ENCODE peak calls at places on chromosomes 5 and 9, in five cellular contexts. X is cardiac fibroblast; M is activated naive CD4-positive, alpha-beta T cell; L is NB4; T is lung. E is an unnamed sample.

GRCh38 chr5:21654551-21654950 is 1198.6 kb downstream of the CDH12 start:
- DNase-seq in T (no peak), L (no peak), M (no peak), X (no peak), E (no peak)

GRCh38 chr5:177509361-177509951 is at the start of gene DOK3:
- DNase-seq in T (peak), L (peak), M (no peak), X (no peak), E (no peak)

GRCh38 chr5:179618923-179619554 is 4.4 kb downstream of the HNRNPH1 start:
- DNase-seq in T (no peak), M (no peak), L (no peak), X (peak), E (no peak)

GRCh38 chr5:142829821-142830220 is 59.6 kb downstream of the ARHGAP26 start:
- DNase-seq in L (no peak), M (no peak), T (no peak), X (no peak), E (no peak)

GRCh38 chr5:5492087-5492933 is 69.8 kb downstream of the ICE1 start:
- DNase-seq in T (no peak), L (peak), X (peak), M (no peak), E (peak)

GRCh38 chr9:132863096-132863495 is 15.0 kb downstream of the AK8 start:
- DNase-seq in T (no peak), M (no peak), L (no peak), X (no peak), E (no peak)

GRCh38 chr9:135220601-135221575 is 133.4 kb downstream of the OLFM1 start:
- DNase-seq in X (no peak), T (no peak), M (no peak), L (no peak), E (no peak)

GRCh38 chr5:68419637-68420452 is 204.3 kb downstream of the PIK3R1 start:
- DNase-seq in L (peak), M (no peak), X (peak), T (no peak), E (no peak)

GRCh38 chr9:120708526-120709224 is 5.6 kb downstream of the MEGF9 start:
- DNase-seq in T (no peak), M (no peak), X (peak), L (no peak), E (no peak)

GRCh38 chr5:31393126-31393525 is 138.8 kb downstream of the DROSHA start:
- DNase-seq in L (peak), X (no peak), M (no peak), T (no peak), E (no peak)

GRCh38 chr5:72067682-72068470 is 39.4 kb upstream of the MAP1B start:
- DNase-seq in L (peak), X (peak), T (no peak), M (no peak), E (no peak)

GRCh38 chr5:93062548-93062947 is 518.5 kb downstream of the NR2F1-AS1 start:
- DNase-seq in M (no peak), X (peak), L (peak), T (no peak), E (no peak)

GRCh38 chr9:78144663-78145377 is 91.1 kb upstream of the CEP78 start:
- DNase-seq in M (no peak), T (no peak), L (peak), X (no peak), E (no peak)

GRCh38 chr5:75707911-75708509 is 9.2 kb downstream of the POC5 start:
- DNase-seq in L (no peak), T (no peak), X (no peak), M (no peak), E (no peak)

GRCh38 chr5:125058185-125058826 is 311.9 kb upstream of the ZNF608 start:
- DNase-seq in M (no peak), L (no peak), X (peak), T (no peak), E (no peak)

GRCh38 chr9:2093920-2094597 is 78.9 kb downstream of the SMARCA2 start:
- DNase-seq in X (peak), T (peak), L (no peak), M (no peak), E (no peak)

GRCh38 chr5:142900926-142901325 is 130.7 kb downstream of the ARHGAP26 start:
- DNase-seq in T (no peak), M (no peak), L (no peak), X (peak), E (no peak)

GRCh38 chr9:14428781-14429230 is 114.9 kb upstream of the NFIB start:
- DNase-seq in L (peak), M (no peak), X (peak), T (peak), E (peak)

GRCh38 chr9:94084314-94084713 is at the start of gene PTPDC1:
- DNase-seq in M (no peak), X (peak), T (no peak), L (peak), E (no peak)

GRCh38 chr5:53031695-53032096 is 42.5 kb downstream of the ITGA2 start:
- DNase-seq in M (no peak), L (peak), T (no peak), X (peak), E (no peak)

GRCh38 chr9:13502503-13502902 is 223.0 kb upstream of the MPDZ start:
- DNase-seq in T (no peak), L (no peak), X (no peak), M (no peak), E (no peak)

GRCh38 chr5:464843-465590 is 22.0 kb downstream of the EXOC3 start:
- DNase-seq in T (no peak), M (no peak), L (no peak), X (no peak), E (no peak)

GRCh38 chr5:110441035-110441434 is 285.4 kb downstream of the TMEM232 start:
- DNase-seq in M (no peak), T (no peak), X (peak), L (peak), E (no peak)

GRCh38 chr5:130710596-130710995 is 454.5 kb downstream of the HINT1 start:
- DNase-seq in M (no peak), X (peak), T (no peak), L (no peak), E (no peak)

GRCh38 chr9:89915187-89915586 is 310.4 kb downstream of the GADD45G start:
- DNase-seq in M (no peak), X (no peak), T (no peak), L (no peak), E (no peak)

GRCh38 chr9:133576591-133577462 is 32.4 kb downstream of the FAM163B start:
- DNase-seq in X (peak), M (no peak), L (peak), T (no peak), E (no peak)

GRCh38 chr5:96067251-96067650 is 105.6 kb upstream of the ELL2 start:
- DNase-seq in T (no peak), L (no peak), M (no peak), X (no peak), E (no peak)

GRCh38 chr9:112043423-112043822 is 131.7 kb downstream of the SUSD1 start:
- DNase-seq in X (no peak), T (no peak), M (no peak), L (no peak), E (no peak)

GRCh38 chr5:150208187-150209015 is 18.5 kb downstream of the SLC6A7 start:
- DNase-seq in L (no peak), M (no peak), T (no peak), X (peak), E (no peak)

GRCh38 chr9:37466037-37466709 is 923 bp upstream of the ZBTB5 start:
- DNase-seq in M (no peak), L (no peak), T (peak), X (peak), E (no peak)

GRCh38 chr5:16965581-16965980 is 29.5 kb upstream of the MYO10 start:
- DNase-seq in X (no peak), M (no peak), L (no peak), T (no peak), E (no peak)

GRCh38 chr9:118331622-118332045 is 627.4 kb downstream of the TLR4 start:
- DNase-seq in T (no peak), L (no peak), M (no peak), X (peak), E (no peak)

E was measured in GM19239.